ENCODE peak calls at places on chromosomes 1 and 21, in eight cellular contexts. T is heart left ventricle, Q is neural crest cell, H is K562, D is stomach, S is left lung, M is astrocyte of the spinal cord, K is esophagus muscularis mucosa. U is an unnamed sample.

GRCh38 chr1:116878804-116879477 is 30.8 kb upstream of the PTGFRN start:
- DNase-seq in T (peak; percentile 64), Q (peak; percentile 7), H (peak; percentile 47), D (no peak), S (no peak), M (peak; percentile 64), K (no peak), U (no peak)

GRCh38 chr1:76942549-76942948 is 75.3 kb downstream of the ST6GALNAC5 start:
- DNase-seq in T (no peak), Q (no peak), H (no peak), D (no peak), S (no peak), M (no peak), K (no peak), U (no peak)

GRCh38 chr21:15624646-15625045 is 105.1 kb upstream of the USP25 start:
- DNase-seq in T (no peak), Q (no peak), H (no peak), D (no peak), S (no peak), M (no peak), K (no peak), U (no peak)

GRCh38 chr1:240824238-240824637 is 212.3 kb upstream of the GREM2 start:
- DNase-seq in T (no peak), Q (no peak), H (no peak), D (no peak), S (no peak), M (no peak), K (no peak), U (no peak)

GRCh38 chr1:203038891-203039608 is 12.8 kb downstream of the PPFIA4 start:
- DNase-seq in T (peak; percentile 82), Q (peak; percentile 76), H (peak; percentile 82), D (peak; percentile 77), S (peak; percentile 72), M (peak; percentile 55), K (no peak), U (peak; percentile 39)

GRCh38 chr1:97308131-97308530 is 586.5 kb downstream of the PTBP2 start:
- DNase-seq in T (no peak), Q (no peak), H (no peak), D (no peak), S (no peak), M (no peak), K (no peak), U (no peak)

GRCh38 chr1:116847688-116848531 is 61.8 kb upstream of the PTGFRN start:
- DNase-seq in T (peak; percentile 65), Q (no peak), H (no peak), D (no peak), S (peak; percentile 41), M (peak; percentile 70), K (no peak), U (no peak)

GRCh38 chr1:234500269-234500668 is 21.3 kb upstream of the TARBP1 start:
- DNase-seq in T (no peak), Q (no peak), H (no peak), D (no peak), S (no peak), M (peak; percentile 36), K (no peak), U (no peak)

GRCh38 chr1:33273402-33273801 is 17.1 kb downstream of the ZNF362 start:
- DNase-seq in T (no peak), Q (no peak), H (no peak), D (no peak), S (no peak), M (no peak), K (no peak), U (no peak)

GRCh38 chr1:175536369-175536768 is 207.0 kb downstream of the TNR start:
- DNase-seq in T (no peak), Q (no peak), H (no peak), D (no peak), S (no peak), M (peak; percentile 48), K (no peak), U (no peak)

GRCh38 chr1:23169727-23170335 is 1.2 kb upstream of the LUZP1 start:
- DNase-seq in T (peak; percentile 81), Q (no peak), H (no peak), D (no peak), S (peak; percentile 66), M (peak; percentile 61), K (no peak), U (no peak)

GRCh38 chr1:4171480-4172450 is 271.7 kb upstream of the C1orf174 start:
- DNase-seq in T (peak; percentile 42), Q (no peak), H (no peak), D (peak; percentile 16), S (no peak), M (no peak), K (peak; percentile 89), U (no peak)

GRCh38 chr1:4169991-4170390 is 269.9 kb upstream of the C1orf174 start:
- DNase-seq in T (no peak), Q (no peak), H (no peak), D (no peak), S (no peak), M (no peak), K (no peak), U (no peak)

GRCh38 chr1:4172659-4173599 is 272.9 kb upstream of the C1orf174 start:
- DNase-seq in T (no peak), Q (peak; percentile 9), H (no peak), D (peak; percentile 25), S (no peak), M (no peak), K (peak; percentile 74), U (no peak)

GRCh38 chr1:4170953-4171352 is 270.9 kb upstream of the C1orf174 start:
- DNase-seq in T (no peak), Q (no peak), H (no peak), D (no peak), S (no peak), M (no peak), K (no peak), U (no peak)

GRCh38 chr1:4170548-4170947 is 270.5 kb upstream of the C1orf174 start:
- DNase-seq in T (no peak), Q (no peak), H (no peak), D (no peak), S (no peak), M (no peak), K (no peak), U (no peak)
- TF ChIP-seq CTCF in T (no peak), Q (no peak), H (no peak), D (no peak), S (no peak), M (no peak), K (no peak), U (no peak)

GRCh38 chr1:15955552-15955951 is 20.3 kb downstream of the ZBTB17 start:
- DNase-seq in T (no peak), Q (no peak), H (no peak), D (no peak), S (no peak), M (no peak), K (no peak), U (no peak)

GRCh38 chr1:15956150-15956549 is 19.8 kb downstream of the ZBTB17 start:
- DNase-seq in T (no peak), Q (no peak), H (no peak), D (no peak), S (no peak), M (peak; percentile 29), K (no peak), U (no peak)

GRCh38 chr1:15958111-15958510 is 17.8 kb downstream of the ZBTB17 start:
- DNase-seq in T (no peak), Q (no peak), H (no peak), D (no peak), S (no peak), M (no peak), K (no peak), U (no peak)

GRCh38 chr1:15958788-15959187 is 17.1 kb downstream of the ZBTB17 start:
- DNase-seq in T (no peak), Q (no peak), H (no peak), D (no peak), S (no peak), M (no peak), K (no peak), U (no peak)

GRCh38 chr1:15957221-15958090 is 18.4 kb downstream of the ZBTB17 start:
- DNase-seq in T (no peak), Q (peak; percentile 27), H (peak; percentile 58), D (no peak), S (no peak), M (no peak), K (no peak), U (no peak)
- TF ChIP-seq CTCF in T (no peak), Q (peak; percentile 60), H (peak; percentile 76), D (no peak), S (no peak), M (peak; percentile 61), K (no peak), U (no peak)

DNA sequence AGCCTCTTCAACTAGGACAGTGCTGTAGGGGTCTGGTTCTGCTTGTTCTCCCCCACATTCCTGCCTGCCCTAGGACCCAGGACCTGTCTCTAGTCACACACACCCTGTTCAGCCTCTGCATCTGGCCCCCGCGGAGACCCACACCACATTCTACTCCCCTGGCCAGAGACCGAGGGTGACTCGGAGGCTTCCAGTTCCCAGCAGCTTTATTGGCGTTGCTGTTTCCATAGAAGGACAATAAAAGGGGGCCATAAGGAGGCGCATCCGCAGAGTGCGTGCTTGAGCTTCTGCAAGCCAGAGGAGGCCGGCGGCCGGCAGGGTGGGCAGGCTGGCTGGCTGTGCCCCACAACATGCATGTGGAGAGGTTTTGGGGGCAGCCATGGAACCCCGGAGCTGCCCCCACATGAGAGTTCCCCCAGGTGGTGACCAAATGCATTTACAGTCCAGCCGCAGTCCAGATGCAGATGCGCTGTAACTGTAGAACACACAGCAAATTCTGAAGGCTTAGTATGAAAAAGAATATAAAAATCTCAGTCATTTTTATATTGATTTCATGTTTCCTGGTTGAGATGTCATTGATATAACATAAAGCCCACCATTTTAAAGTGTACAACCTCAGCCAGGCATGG is 52.4 kb downstream of the PDE9A start:
- DNase-seq in T (no peak), Q (no peak), H (no peak), D (no peak), S (no peak), M (no peak), K (no peak), U (no peak)
- TF ChIP-seq CTCF in T (no peak), Q (no peak), H (peak; percentile 25), D (no peak), S (no peak), M (no peak), K (no peak), U (no peak)

GRCh38 chr1:30778156-30778978 is 20.8 kb upstream of the LAPTM5 start:
- DNase-seq in T (peak; percentile 47), Q (no peak), H (peak; percentile 97), D (peak; percentile 44), S (no peak), M (peak; percentile 70), K (no peak), U (no peak)

GRCh38 chr1:30776097-30777059 is 18.8 kb upstream of the LAPTM5 start:
- DNase-seq in T (no peak), Q (no peak), H (no peak), D (no peak), S (no peak), M (no peak), K (no peak), U (no peak)

GRCh38 chr1:30778979-30779293 is 21.4 kb upstream of the LAPTM5 start:
- DNase-seq in T (no peak), Q (no peak), H (no peak), D (no peak), S (no peak), M (no peak), K (no peak), U (no peak)

GRCh38 chr1:30777060-30777905 is 19.7 kb upstream of the LAPTM5 start:
- DNase-seq in T (no peak), Q (no peak), H (no peak), D (no peak), S (no peak), M (no peak), K (no peak), U (no peak)

DNA sequence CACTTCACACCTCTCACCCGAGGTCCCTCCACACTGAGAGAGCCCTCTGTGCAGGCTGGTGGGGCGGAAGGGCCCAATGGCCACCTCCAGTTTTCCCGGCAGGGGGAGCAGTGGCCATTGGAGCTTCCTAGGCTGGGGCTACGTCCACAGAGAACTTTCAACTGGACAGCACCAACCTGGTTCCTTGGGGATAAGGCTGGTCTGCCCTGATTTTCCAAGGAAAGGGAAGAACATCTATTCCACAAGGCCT is 20.3 kb upstream of the LAPTM5 start:
- DNase-seq in T (no peak), Q (no peak), H (peak; percentile 72), D (no peak), S (no peak), M (no peak), K (no peak), U (no peak)
- TF ChIP-seq CTCF in T (no peak), Q (no peak), H (peak; percentile 44), D (no peak), S (no peak), M (peak; percentile 43), K (no peak), U (no peak)

U was measured in natural killer cell.